ENCODE peak calls at places on chromosomes 12 and 14, in six cellular contexts. W is AG10803, R is GM12864, Z is suprapubic skin, X is dorsolateral prefrontal cortex, C is BJ. B is an unnamed sample.
A peak's percentile ranks its signal among the peaks of the same experiment; 100 is the strongest.

GRCh38 chr14:77303417-77304156 is 17.1 kb downstream of the POMT2 start:
- DNase-seq in W (peak; percentile 92), R (no peak), Z (no peak), X (no peak), C (peak; percentile 94), B (no peak)

GRCh38 chr12:102879144-102879763 is 37.8 kb downstream of the PAH start:
- DNase-seq in R (peak; percentile 30), X (peak; percentile 68), C (peak; percentile 63), Z (no peak), W (peak; percentile 63), B (peak; percentile 13)

GRCh38 chr12:108849653-108850052 is 7.7 kb downstream of the SSH1 start:
- DNase-seq in C (no peak), R (no peak), Z (no peak), X (no peak), W (peak; percentile 47), B (no peak)

GRCh38 chr12:130437555-130438242 is 100.0 kb downstream of the PIWIL1 start:
- DNase-seq in R (no peak), C (no peak), X (no peak), W (no peak), Z (peak; percentile 24), B (no peak)

GRCh38 chr12:27779416-27779815 is 617 bp upstream of the KLHL42 start:
- DNase-seq in Z (no peak), C (no peak), W (no peak), R (no peak), X (peak; percentile 35), B (no peak)

GRCh38 chr12:27821259-27821973 is 41.4 kb upstream of the MANSC4 start:
- DNase-seq in R (peak; percentile 37), W (peak; percentile 74), X (no peak), Z (no peak), C (peak; percentile 27), B (peak; percentile 42)

GRCh38 chr14:42000450-42000849 is 393.8 kb downstream of the LRFN5 start:
- DNase-seq in Z (no peak), C (no peak), X (no peak), R (no peak), W (no peak), B (no peak)

GRCh38 chr12:4214912-4215861 is 58.4 kb upstream of the CCND2 start:
- DNase-seq in X (peak; percentile 17), Z (peak; percentile 75), R (peak; percentile 60), C (no peak), W (no peak), B (peak; percentile 86)

GRCh38 chr14:75539562-75540478 is 17.6 kb downstream of the BATF start:
- DNase-seq in R (peak; percentile 77), Z (no peak), W (no peak), C (no peak), X (no peak), B (peak; percentile 76)

GRCh38 chr12:522692-523378 is 63.1 kb downstream of the B4GALNT3 start:
- DNase-seq in W (no peak), C (no peak), Z (no peak), X (no peak), R (no peak), B (no peak)

GRCh38 chr14:60253649-60254048 is 4.6 kb downstream of the PPM1A start:
- DNase-seq in C (no peak), Z (no peak), R (no peak), W (no peak), X (no peak), B (no peak)
- H3K4me3 ChIP-seq in C (no peak overlapping the region), Z (no peak overlapping the region), R (no peak overlapping the region), W (no peak overlapping the region), X (no peak overlapping the region), B (no peak overlapping the region)

GRCh38 chr12:9651265-9651729 is 18.2 kb upstream of the CLEC2D start:
- DNase-seq in C (peak; percentile 70), W (peak; percentile 85), X (no peak), R (no peak), Z (no peak), B (no peak)
- H3K4me3 ChIP-seq in C (no peak overlapping the region), W (no peak overlapping the region), X (no peak overlapping the region), R (no peak overlapping the region), Z (no peak overlapping the region), B (no peak overlapping the region)

DNA sequence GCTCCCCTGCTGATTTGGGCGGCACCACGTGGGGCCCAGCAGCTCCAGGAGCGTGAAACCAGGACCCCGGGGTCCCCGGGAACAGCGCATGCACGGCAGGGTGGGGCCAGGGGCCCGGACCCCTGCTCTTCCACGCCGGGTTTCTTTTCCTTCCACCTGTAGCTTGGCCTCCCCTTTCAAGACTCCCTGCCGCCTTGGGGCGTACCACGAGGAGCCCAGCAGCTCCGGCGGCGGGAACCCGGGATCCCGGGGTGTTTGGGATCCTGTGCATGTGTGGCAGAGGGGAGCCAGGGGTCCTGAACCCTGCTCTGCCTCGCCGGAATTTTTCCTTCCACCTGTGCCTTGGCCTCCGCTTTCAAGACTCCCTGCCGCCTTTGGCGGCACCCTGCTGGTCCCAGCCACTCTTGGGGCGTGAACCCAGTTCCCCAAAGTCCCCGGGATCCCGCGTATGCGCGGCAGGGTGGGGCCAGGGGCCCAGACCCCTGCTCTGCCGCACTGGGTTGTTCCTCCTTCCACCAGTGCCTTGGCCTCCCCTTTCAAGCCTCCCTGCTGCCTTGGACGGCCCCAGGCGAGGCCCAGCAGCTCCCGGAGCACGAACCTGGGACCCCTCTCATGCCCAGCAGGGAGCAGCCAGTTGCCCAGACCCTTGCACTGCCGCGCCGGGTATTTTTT is 322.7 kb downstream of the ALG10 start:
- DNase-seq in Z (no peak), R (no peak), W (no peak), X (no peak), C (no peak), B (no peak)
- H3K4me3 ChIP-seq in Z (no peak overlapping the region), R (no peak overlapping the region), W (no peak overlapping the region), X (no peak overlapping the region), C (no peak overlapping the region), B (no peak overlapping the region)

GRCh38 chr12:120223458-120224303 is 22.8 kb upstream of the RPLP0 start:
- DNase-seq in W (no peak), X (no peak), Z (no peak), C (no peak), R (no peak), B (no peak)
- H3K4me3 ChIP-seq in W (no peak overlapping the region), X (no peak overlapping the region), Z (peak overlapping the region; percentile 31), C (no peak overlapping the region), R (no peak overlapping the region), B (no peak overlapping the region)

DNA sequence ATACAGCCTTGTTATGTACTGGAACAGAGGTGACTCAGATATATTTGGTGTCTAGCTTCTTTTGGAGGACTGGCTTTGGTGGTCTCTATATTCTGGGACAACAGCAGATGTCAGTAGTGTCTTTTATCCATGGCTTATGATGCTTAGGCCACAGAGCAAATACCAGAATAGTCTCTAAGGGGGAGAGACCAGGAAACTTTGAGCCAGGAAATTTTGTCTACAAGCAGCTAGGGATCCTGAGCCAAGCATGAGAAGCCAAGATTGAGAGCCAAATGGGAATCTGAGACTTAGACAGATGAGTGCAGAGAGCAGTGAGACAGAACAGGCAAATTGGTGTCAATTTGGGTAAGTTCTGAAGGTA is 28.4 kb upstream of the PTPRR start:
- DNase-seq in W (no peak), R (no peak), C (no peak), Z (no peak), X (no peak), B (no peak)
- H3K4me3 ChIP-seq in W (no peak overlapping the region), R (no peak overlapping the region), C (no peak overlapping the region), Z (no peak overlapping the region), X (no peak overlapping the region), B (no peak overlapping the region)

GRCh38 chr12:124420972-124421674 is 126.2 kb downstream of the RFLNA start:
- DNase-seq in R (no peak), W (no peak), X (no peak), C (no peak), Z (no peak), B (no peak)

GRCh38 chr12:124423683-124424515 is 129.0 kb downstream of the RFLNA start:
- DNase-seq in Z (no peak), C (no peak), X (no peak), W (no peak), R (no peak), B (no peak)

GRCh38 chr12:124422142-124422569 is 127.3 kb downstream of the RFLNA start:
- DNase-seq in X (no peak), C (no peak), W (no peak), R (no peak), Z (no peak), B (no peak)

GRCh38 chr12:124424516-124424905 is 129.6 kb downstream of the RFLNA start:
- DNase-seq in R (no peak), W (no peak), Z (no peak), C (no peak), X (no peak), B (no peak)

DNA sequence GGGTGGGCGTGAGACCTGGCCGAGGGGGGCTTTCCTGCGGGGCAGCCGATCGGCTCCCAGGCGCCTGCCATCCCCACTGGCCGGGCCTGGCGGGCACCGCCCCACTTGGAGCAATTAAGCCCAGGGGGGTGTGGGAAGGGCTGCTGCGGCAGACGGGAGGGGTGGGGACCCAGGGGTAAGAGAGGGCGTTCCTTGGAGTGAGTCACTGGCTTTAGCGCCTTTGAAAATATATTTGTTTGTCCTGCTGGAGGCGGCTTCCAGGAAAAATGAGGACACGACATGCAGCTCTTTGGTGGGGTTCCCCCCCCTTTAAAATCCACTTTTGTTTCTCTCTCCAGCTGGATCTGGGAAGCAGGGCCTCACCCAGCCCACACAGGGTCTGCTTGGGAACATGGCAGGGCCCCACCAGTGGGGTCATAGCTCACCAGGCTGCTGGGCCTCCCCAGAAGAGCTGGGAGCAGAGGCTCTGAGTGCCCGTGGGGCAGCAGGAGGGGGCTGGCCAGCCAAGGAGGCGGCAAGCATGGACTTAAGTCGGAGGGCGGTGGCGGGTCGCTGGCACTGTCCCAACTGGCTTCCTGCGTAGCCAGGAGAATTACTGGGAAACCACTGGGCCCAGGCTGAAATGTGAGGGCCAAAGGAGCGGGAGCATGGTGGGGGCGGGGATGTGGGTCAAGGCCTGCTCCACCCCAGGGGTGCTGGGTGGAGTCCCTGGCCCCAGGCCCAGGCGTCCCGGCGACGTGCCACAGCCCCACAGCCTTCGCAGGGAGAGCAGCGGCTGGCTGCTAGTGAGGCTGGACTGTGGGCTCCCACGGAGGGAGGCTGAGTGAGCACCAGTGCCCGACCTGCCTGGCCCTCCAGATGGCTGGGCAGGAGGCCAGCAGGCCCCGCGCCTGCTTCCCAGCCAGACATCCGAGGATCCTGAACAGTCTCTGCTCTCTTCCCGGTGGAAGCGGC is 128.0 kb downstream of the RFLNA start:
- DNase-seq in R (no peak), W (peak; percentile 95), Z (peak; percentile 96), C (peak; percentile 87), X (peak; percentile 75), B (no peak)
- H3K4me3 ChIP-seq in R (no peak overlapping the region), W (peak overlapping the region; percentile 44), Z (peak overlapping the region; percentile 38), C (peak overlapping the region; percentile 25), X (peak overlapping the region; percentile 18), B (no peak overlapping the region)

GRCh38 chr12:106902053-106902452 is 53.7 kb upstream of the TMEM263 start:
- DNase-seq in C (no peak), W (no peak), R (no peak), X (no peak), Z (no peak), B (no peak)

GRCh38 chr12:106901276-106901675 is 54.4 kb upstream of the TMEM263 start:
- DNase-seq in R (no peak), Z (no peak), C (no peak), X (no peak), W (peak; percentile 11), B (no peak)

GRCh38 chr12:106906715-106907114 is 49.0 kb upstream of the TMEM263 start:
- DNase-seq in C (no peak), Z (no peak), R (no peak), W (no peak), X (no peak), B (no peak)

GRCh38 chr12:106900554-106900953 is 55.2 kb upstream of the TMEM263 start:
- DNase-seq in C (no peak), R (no peak), X (no peak), W (no peak), Z (no peak), B (no peak)

GRCh38 chr12:106903241-106903950 is 52.3 kb upstream of the TMEM263 start:
- DNase-seq in W (peak; percentile 28), C (peak; percentile 1), R (no peak), X (peak; percentile 16), Z (peak; percentile 63), B (peak; percentile 58)
- H3K4me3 ChIP-seq in W (peak overlapping the region; percentile 58), C (peak overlapping the region; percentile 30), R (peak overlapping the region; percentile 37), X (peak overlapping the region; percentile 62), Z (peak overlapping the region; percentile 43), B (peak overlapping the region; percentile 39)

GRCh38 chr14:104843442-104844305 is 21.4 kb upstream of the CEP170B start:
- DNase-seq in C (no peak), R (no peak), Z (peak; percentile 62), W (no peak), X (peak; percentile 57), B (no peak)
- H3K4me3 ChIP-seq in C (peak overlapping the region; percentile 21), R (no peak overlapping the region), Z (peak overlapping the region; percentile 51), W (peak overlapping the region; percentile 12), X (peak overlapping the region; percentile 58), B (no peak overlapping the region)

B was measured in GM06990.